ENCODE peak calls at places on chromosomes 4 and X, in seven cellular contexts. V is IMR-90, O is spleen, K is transverse colon, N is endothelial cell of umbilical vein, W is right lobe of liver, B is tibial artery. R is an unnamed sample.

GRCh38 chr4:52890401-52890791 is 28.3 kb downstream of the RASL11B start:
- DNase-seq in W (no peak), B (no peak), N (no peak), K (no peak), V (no peak), O (no peak), R (no peak)

GRCh38 chrX:119374736-119375135 is 24.4 kb upstream of the SLC25A43 start:
- DNase-seq in W (no peak), O (no peak), K (no peak), V (peak; percentile 40), B (no peak), N (peak; percentile 5), R (no peak)

GRCh38 chrX:77431227-77431626 is 16.0 kb upstream of the FGF16 start:
- DNase-seq in W (no peak), B (peak; percentile 43), K (no peak), V (peak; percentile 12), O (no peak), N (no peak), R (no peak)

GRCh38 chr4:119587796-119588195 is 40.8 kb downstream of the PDE5A start:
- DNase-seq in N (no peak), V (peak; percentile 30), K (no peak), B (no peak), O (no peak), W (no peak), R (no peak)

GRCh38 chr4:176875441-176875930 is 82.8 kb upstream of the VEGFC start:
- DNase-seq in K (no peak), B (no peak), W (no peak), N (no peak), O (no peak), V (no peak), R (no peak)

GRCh38 chr4:164136181-164136616 is 617.7 kb upstream of the SMIM31 start:
- DNase-seq in K (no peak), V (peak; percentile 1), B (no peak), W (no peak), O (no peak), N (no peak), R (no peak)

GRCh38 chr4:8289151-8289750 is 19.7 kb downstream of the HTRA3 start:
- DNase-seq in K (no peak), V (no peak), B (peak; percentile 12), W (no peak), O (peak; percentile 56), N (no peak), R (peak; percentile 25)

GRCh38 chr4:127239902-127240575 is 392.7 kb upstream of the INTU start:
- DNase-seq in N (no peak), K (no peak), B (no peak), W (no peak), O (no peak), V (no peak), R (no peak)

GRCh38 chrX:71111141-71111843 is at the start of gene IL2RG:
- DNase-seq in V (no peak), K (peak; percentile 72), N (no peak), B (no peak), W (no peak), O (peak; percentile 84), R (no peak)

GRCh38 chr4:120769227-120769626 is 153.3 kb downstream of the PRDM5 start:
- DNase-seq in N (peak; percentile 16), O (no peak), K (no peak), W (no peak), B (no peak), V (peak; percentile 96), R (no peak)

GRCh38 chr4:87270144-87270543 is 49.7 kb upstream of the KLHL8 start:
- DNase-seq in B (no peak), K (no peak), V (peak; percentile 52), W (no peak), O (no peak), N (peak; percentile 31), R (no peak)

GRCh38 chr4:17665346-17665745 is 50.9 kb downstream of the MED28 start:
- DNase-seq in V (no peak), K (no peak), O (no peak), W (no peak), B (no peak), N (no peak), R (no peak)

GRCh38 chrX:126985027-126985426 is 165.5 kb downstream of the PRR32 start:
- DNase-seq in B (no peak), N (no peak), V (no peak), K (no peak), W (no peak), O (no peak), R (no peak)

GRCh38 chr4:20323991-20324390 is 72.3 kb downstream of the SLIT2 start:
- DNase-seq in O (no peak), V (peak; percentile 47), N (no peak), W (no peak), K (no peak), B (no peak), R (no peak)

GRCh38 chrX:12013220-12013619 is 125.1 kb upstream of the FRMPD4 start:
- DNase-seq in W (no peak), B (no peak), K (no peak), N (peak; percentile 27), V (peak; percentile 70), O (no peak), R (no peak)

GRCh38 chr4:180990931-180991330 is 1252.3 kb upstream of the TENM3 start:
- DNase-seq in K (no peak), W (no peak), N (no peak), O (no peak), V (no peak), B (no peak), R (no peak)

GRCh38 chrX:148382983-148383382 is 117.4 kb upstream of the AFF2 start:
- DNase-seq in W (no peak), V (no peak), O (no peak), N (no peak), B (no peak), K (no peak), R (no peak)

GRCh38 chrX:154724999-154725756 is 25.7 kb downstream of the GAB3 start:
- DNase-seq in N (no peak), W (no peak), O (no peak), B (no peak), K (no peak), V (no peak), R (no peak)

GRCh38 chr4:11597506-11597905 is 168.8 kb upstream of the HS3ST1 start:
- DNase-seq in K (no peak), V (no peak), W (no peak), O (no peak), B (no peak), N (no peak), R (no peak)

GRCh38 chrX:153400146-153401132 is 711 bp downstream of the PNMA6E start:
- DNase-seq in V (no peak), N (peak; percentile 7), O (peak; percentile 82), K (peak; percentile 41), B (no peak), W (no peak), R (no peak)

GRCh38 chrX:19303216-19303880 is 40.4 kb upstream of the PDHA1 start:
- DNase-seq in O (no peak), W (no peak), N (no peak), B (peak; percentile 79), K (no peak), V (peak; percentile 45), R (no peak)

GRCh38 chr4:97984545-97985131 is 158.6 kb downstream of the STPG2 start:
- DNase-seq in B (no peak), K (no peak), O (no peak), N (peak; percentile 33), V (no peak), W (no peak), R (no peak)

GRCh38 chr4:44912980-44913379 is 186.6 kb upstream of the GNPDA2 start:
- DNase-seq in B (no peak), O (no peak), V (no peak), K (no peak), N (no peak), W (no peak), R (no peak)

GRCh38 chrX:56783450-56783831 is 54.4 kb downstream of the NBDY start:
- DNase-seq in K (peak; percentile 87), N (no peak), B (no peak), W (no peak), O (peak; percentile 91), V (peak; percentile 65), R (no peak)

GRCh38 chr4:13313856-13314255 is 170.3 kb downstream of the RAB28 start:
- DNase-seq in W (no peak), K (no peak), B (no peak), N (no peak), V (no peak), O (no peak), R (no peak)

GRCh38 chr4:39587881-39588280 is 50.8 kb downstream of the SMIM14 start:
- DNase-seq in K (no peak), O (no peak), N (peak; percentile 39), V (peak; percentile 90), W (no peak), B (no peak), R (no peak)

GRCh38 chr4:141654098-141654497 is 17.7 kb downstream of the IL15 start:
- DNase-seq in W (peak; percentile 54), N (peak; percentile 82), K (peak; percentile 28), V (peak; percentile 47), B (no peak), O (no peak), R (peak; percentile 36)
- TF ChIP-seq CTCF in W (peak; percentile 65), N (peak; percentile 71), K (peak; percentile 21), V (peak; percentile 40), B (peak; percentile 20), O (no peak), R (peak; percentile 13)

GRCh38 chr4:1082215-1083182 is 30.9 kb downstream of the RNF212 start:
- DNase-seq in N (peak; percentile 43), K (peak; percentile 74), B (peak; percentile 72), W (peak; percentile 58), V (peak; percentile 70), O (no peak), R (peak; percentile 87)
- H3K4me1 ChIP-seq in N (no peaks in the 10 kb centered on the region), K (no peaks in the 10 kb centered on the region), B (peaks cover 4% of the 10 kb centered on the region), W (no peaks in the 10 kb centered on the region), V (peaks cover 6% of the 10 kb centered on the region), O (peaks cover 11% of the 10 kb centered on the region), R (peaks cover 14% of the 10 kb centered on the region)

DNA sequence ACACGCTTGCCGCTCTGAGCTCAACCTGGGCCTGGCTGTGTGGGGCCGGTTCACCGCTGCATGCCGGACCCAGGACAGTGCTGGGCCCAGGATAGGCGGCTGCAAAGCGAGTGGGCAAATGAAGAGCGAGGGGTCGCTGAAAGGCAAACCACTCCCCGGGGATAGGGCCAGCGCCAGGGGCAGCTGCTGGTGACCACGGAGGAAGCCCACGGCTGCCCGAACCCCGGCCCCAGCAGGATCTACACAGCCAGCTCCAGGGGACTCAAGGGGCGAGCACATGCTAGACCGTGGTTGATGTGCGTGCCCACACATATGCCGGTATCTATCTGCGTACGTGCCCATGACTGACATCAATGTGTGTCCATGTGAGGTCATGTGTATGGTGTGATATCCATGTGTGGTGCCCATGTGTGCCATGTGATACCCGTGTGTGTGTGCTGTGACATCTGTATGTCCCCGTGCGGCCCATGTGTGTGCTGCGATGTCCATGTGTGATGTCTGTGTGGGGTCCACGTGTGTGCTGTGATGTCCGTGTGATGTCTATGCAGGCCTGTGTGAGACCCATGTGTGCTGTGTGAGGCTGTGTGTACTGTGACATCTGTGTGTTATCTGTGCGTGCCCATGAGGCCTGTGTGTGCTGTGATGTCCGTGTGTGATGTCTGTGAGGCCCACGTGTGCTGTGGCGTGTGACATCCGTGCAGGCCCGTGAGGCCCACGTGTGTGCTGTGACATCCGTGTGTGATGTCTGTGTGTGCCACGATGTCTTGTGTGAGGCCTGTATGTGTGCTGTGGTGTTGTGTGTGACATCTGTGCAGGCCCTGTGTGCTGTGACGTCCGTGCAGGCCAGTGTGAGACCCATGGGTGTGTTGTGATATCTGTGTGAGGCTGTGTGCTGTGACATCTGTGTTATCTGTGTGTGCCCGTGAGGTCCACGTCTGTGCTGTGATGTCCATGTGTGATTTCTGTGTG is 24.8 kb downstream of the CTBP1 start:
- DNase-seq in O (no peak), V (no peak), K (no peak), N (no peak), B (no peak), W (no peak), R (no peak)
- H3K27ac ChIP-seq in O (no peak overlapping the region), V (no peak overlapping the region), K (no peak overlapping the region), N (no peak overlapping the region), B (no peak overlapping the region), W (no peak overlapping the region), R (no peak overlapping the region)

GRCh38 chrX:136336623-136337022 is 35.9 kb downstream of the ADGRG4 start:
- DNase-seq in B (no peak), V (no peak), W (no peak), N (peak; percentile 1), O (no peak), K (no peak), R (no peak)
- TF ChIP-seq CTCF in B (no peak), V (peak; percentile 24), W (peak; percentile 37), N (no peak), O (no peak), K (no peak), R (peak; percentile 17)

R was measured in left lung.